ENCODE peak calls at places on chromosomes 4 and X, in nine cellular contexts. B, V, Q, F, G, C, A, R and H are unnamed samples.

GRCh38 chr4:76905521-76905920 is 7.6 kb upstream of the SOWAHB start:
- DNase-seq in C (no peak), A (no peak), R (no peak), B (no peak), G (no peak), V (no peak), F (no peak), Q (peak; percentile 29), H (no peak)

GRCh38 chr4:119665718-119666117 is 37.1 kb upstream of the PDE5A start:
- DNase-seq in C (no peak), B (no peak), A (no peak), V (no peak), Q (no peak), G (no peak), R (no peak), F (no peak), H (no peak)

GRCh38 chr4:37415845-37416369 is 171.4 kb downstream of the NWD2 start:
- DNase-seq in C (no peak), B (no peak), V (no peak), A (no peak), Q (no peak), F (no peak), R (no peak), G (no peak), H (no peak)

GRCh38 chr4:42586775-42587174 is 70.1 kb downstream of the ATP8A1 start:
- DNase-seq in Q (no peak), F (no peak), R (no peak), B (no peak), C (no peak), G (no peak), V (no peak), A (no peak), H (no peak)

GRCh38 chrX:85244411-85245210 is 820 bp downstream of the ZNF711 start:
- DNase-seq in G (no peak), F (peak; percentile 5), C (no peak), R (no peak), V (peak; percentile 40), B (no peak), A (peak; percentile 46), Q (no peak), H (no peak)

GRCh38 chr4:37197899-37198298 is 46.6 kb upstream of the NWD2 start:
- DNase-seq in Q (no peak), B (no peak), A (no peak), V (no peak), R (no peak), C (no peak), F (no peak), G (no peak), H (no peak)

GRCh38 chr4:79348405-79348804 is 22.5 kb upstream of the NAA11 start:
- DNase-seq in F (no peak), B (no peak), G (no peak), V (no peak), A (no peak), Q (no peak), C (no peak), R (no peak), H (no peak)

GRCh38 chr4:101418055-101418454 is 70.7 kb upstream of the PPP3CA start:
- DNase-seq in Q (no peak), F (no peak), B (no peak), V (peak; percentile 24), C (peak; percentile 73), A (no peak), G (no peak), R (peak; percentile 51), H (peak; percentile 78)

DNA sequence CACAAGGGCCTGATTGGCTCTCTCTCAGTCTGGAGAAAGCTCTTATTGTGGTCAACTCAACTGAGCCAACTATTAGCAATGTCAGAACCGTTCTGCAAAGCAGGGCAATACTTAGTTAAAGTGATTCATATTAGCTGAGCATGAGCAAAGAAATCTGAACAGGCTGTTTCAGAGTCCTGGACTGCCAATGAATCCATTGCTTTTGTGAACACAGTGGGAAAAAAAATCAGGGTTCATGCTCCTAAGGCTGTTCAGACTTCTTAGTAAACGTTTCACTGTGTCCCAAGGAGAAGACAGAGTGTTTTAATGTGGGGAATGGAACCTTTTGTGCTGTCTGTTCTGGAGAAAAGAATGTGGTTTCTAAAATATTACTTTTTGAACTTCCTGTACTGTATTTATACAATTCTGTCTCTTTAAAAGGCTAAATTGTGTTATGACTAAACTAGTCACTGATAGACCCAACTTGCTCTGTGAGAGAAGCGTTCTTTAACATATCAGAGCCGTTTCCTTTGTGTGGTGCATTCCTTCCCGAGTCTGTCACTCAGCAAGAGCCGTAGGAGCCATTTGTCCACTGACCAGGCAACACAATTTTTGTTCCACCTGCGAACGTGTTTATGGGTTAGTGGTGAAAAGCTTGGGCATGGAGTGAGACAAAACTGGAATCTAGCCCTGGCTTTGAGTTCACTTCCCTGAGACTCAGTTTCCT is 366.1 kb downstream of the FBXO8 start:
- DNase-seq in A (no peak), V (no peak), B (no peak), F (no peak), Q (no peak), C (no peak), R (no peak), G (no peak), H (no peak)
- H3K4me3 ChIP-seq in A (no peak overlapping the region), V (no peak overlapping the region), B (no peak overlapping the region), F (no peak overlapping the region), Q (peak overlapping the region; percentile 14), C (no peak overlapping the region), R (no peak overlapping the region), G (no peak overlapping the region), H (no peak overlapping the region)

GRCh38 chr4:73943555-73943954 is 38.3 kb downstream of the PF4 start:
- DNase-seq in V (no peak), R (no peak), C (no peak), B (no peak), Q (no peak), F (no peak), G (no peak), A (no peak), H (no peak)

GRCh38 chr4:73945674-73946449 is 36.0 kb downstream of the PF4 start:
- DNase-seq in Q (no peak), V (no peak), B (no peak), R (no peak), G (no peak), A (no peak), F (no peak), C (no peak), H (no peak)

GRCh38 chr4:73945140-73945539 is 36.7 kb downstream of the PF4 start:
- DNase-seq in B (no peak), V (no peak), Q (no peak), R (no peak), G (no peak), F (no peak), C (no peak), A (no peak), H (no peak)

GRCh38 chr4:73947239-73947985 is 34.4 kb downstream of the PF4 start:
- DNase-seq in B (no peak), R (no peak), G (no peak), C (no peak), Q (no peak), F (no peak), A (no peak), V (no peak), H (no peak)

DNA sequence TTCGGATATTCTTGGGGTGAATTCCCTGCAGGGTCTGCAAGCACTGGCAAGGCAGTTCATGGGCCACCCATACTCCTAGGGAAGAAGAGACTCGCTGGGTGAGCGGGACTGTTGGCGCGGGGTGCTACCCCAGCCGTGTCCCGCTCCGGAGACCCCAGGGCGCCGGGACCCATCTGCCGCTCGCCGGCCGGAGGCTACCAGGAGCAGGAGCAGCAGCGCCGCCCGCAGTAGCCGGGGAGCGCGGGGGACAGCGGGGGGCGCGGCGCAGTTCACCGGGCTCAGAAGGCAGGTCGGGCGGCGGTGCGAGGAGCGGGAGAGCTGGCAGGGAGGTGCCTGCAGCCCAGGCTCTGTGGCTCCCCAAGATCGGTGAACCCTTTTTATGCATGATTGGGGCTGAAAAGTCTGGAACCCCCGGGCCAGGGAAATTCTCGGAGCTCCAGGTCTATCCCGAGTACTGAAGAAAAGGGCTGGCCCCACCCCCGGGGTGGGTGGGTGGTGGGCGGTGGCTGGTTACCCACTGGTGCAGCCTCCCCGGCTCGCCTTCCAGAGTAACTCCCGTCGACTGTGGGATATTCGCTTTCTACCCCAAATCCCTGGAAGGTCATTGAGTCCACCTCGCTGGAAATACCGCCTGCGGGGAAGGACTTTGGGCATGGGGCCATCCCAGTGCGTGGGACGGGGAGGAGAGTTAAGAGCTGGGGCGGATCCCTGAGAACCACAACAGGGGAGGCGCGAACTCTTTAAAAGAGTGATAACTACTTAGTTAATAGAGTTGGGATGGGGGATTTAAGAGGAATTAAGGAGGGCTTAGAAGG is 37.6 kb downstream of the PF4 start:
- DNase-seq in G (no peak), R (no peak), B (no peak), Q (no peak), C (no peak), F (peak; percentile 2), V (no peak), A (peak; percentile 75), H (no peak)
- TF ChIP-seq CTCF in G (no peak), R (no peak), B (no peak), Q (no peak), C (no peak), F (no peak), V (no peak), A (no peak), H (no peak)

GRCh38 chr4:147813107-147813773 is 81.4 kb downstream of the ARHGAP10 start:
- DNase-seq in F (no peak), C (no peak), Q (no peak), G (no peak), B (no peak), A (no peak), R (no peak), V (no peak), H (no peak)

GRCh38 chr4:147814334-147814733 is 82.4 kb downstream of the ARHGAP10 start:
- DNase-seq in F (no peak), Q (no peak), V (no peak), G (no peak), B (no peak), A (no peak), R (no peak), C (no peak), H (no peak)

GRCh38 chr4:147815741-147816140 is 83.9 kb downstream of the ARHGAP10 start:
- DNase-seq in G (no peak), C (no peak), F (no peak), R (no peak), B (no peak), A (no peak), Q (no peak), V (no peak), H (no peak)

GRCh38 chr4:147820975-147821374 is 89.1 kb downstream of the ARHGAP10 start:
- DNase-seq in R (no peak), Q (no peak), C (no peak), A (no peak), B (no peak), V (no peak), F (no peak), G (no peak), H (no peak)

DNA sequence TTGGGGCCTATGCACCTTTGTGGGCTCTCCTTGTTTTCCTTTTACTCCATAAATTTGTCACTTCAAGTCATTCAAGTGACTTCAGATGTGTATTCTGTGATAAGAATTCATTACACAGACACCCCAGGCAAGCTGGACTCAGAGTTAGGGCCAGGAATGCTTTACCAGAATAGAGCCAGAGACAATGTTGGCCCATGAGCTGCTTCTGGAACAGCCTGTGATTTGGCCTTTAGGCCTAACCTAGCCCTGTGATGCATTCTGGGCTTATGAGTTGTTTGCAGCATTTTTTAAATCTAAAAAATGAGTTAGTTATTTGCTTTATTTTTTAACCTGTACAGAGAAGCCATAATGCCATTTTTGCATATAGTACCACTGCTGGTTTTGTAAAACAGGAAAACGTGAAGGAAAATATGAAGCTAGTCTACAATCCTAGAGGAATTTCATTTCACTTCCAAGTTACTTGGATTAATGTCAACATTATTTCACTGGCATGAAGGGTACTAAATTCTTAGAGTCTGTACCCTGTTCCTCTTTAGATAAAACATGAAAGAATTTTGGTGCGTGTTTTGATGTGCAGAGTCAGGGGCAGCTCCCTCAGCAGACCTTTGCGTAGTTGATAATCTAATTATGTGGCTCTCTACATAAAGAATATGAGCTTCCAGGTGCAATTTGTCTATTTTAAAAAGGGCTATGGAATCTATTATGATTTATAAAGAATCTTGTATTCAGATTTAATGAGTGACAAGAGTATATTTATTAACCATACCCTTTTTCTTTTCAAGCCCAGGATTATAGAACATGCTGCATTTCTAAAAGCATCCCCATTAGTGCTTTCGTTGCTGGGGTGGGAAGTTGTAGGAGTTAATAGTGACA is 84.7 kb downstream of the ARHGAP10 start:
- DNase-seq in B (no peak), A (no peak), Q (no peak), C (no peak), V (no peak), F (no peak), G (no peak), R (no peak), H (no peak)
- H3K4me3 ChIP-seq in B (no peak overlapping the region), A (no peak overlapping the region), Q (no peak overlapping the region), C (no peak overlapping the region), V (no peak overlapping the region), F (no peak overlapping the region), G (no peak overlapping the region), R (no peak overlapping the region), H (no peak overlapping the region)

GRCh38 chr4:153483432-153484418 is 17.6 kb downstream of the TMEM131L start:
- DNase-seq in B (no peak), C (no peak), F (no peak), Q (no peak), A (no peak), V (no peak), R (no peak), G (no peak), H (peak; percentile 53)
- TF ChIP-seq CTCF in B (no peak), C (no peak), F (no peak), Q (no peak), A (no peak), V (no peak), R (no peak), G (no peak), H (no peak)